ENCODE peak calls at places on chromosomes 6 and 20, in five cellular contexts. V is heart left ventricle, B is GM13977, D is body of pancreas, N is T-helper 2 cell. A is an unnamed sample.

GRCh38 chr6:29797120-29797519 is 30.5 kb upstream of the HLA-G start:
- DNase-seq in D (no peak), B (no peak), V (no peak), N (no peak), A (no peak)

GRCh38 chr6:56839533-56840183 is 115.2 kb upstream of the BEND6 start:
- DNase-seq in D (no peak), V (no peak), B (no peak), N (no peak), A (no peak)

GRCh38 chr20:45095753-45096371 is 5.1 kb downstream of the KCNS1 start:
- DNase-seq in V (peak), B (peak), N (peak), D (peak), A (peak)

GRCh38 chr20:44576297-44576696 is 6.1 kb upstream of the PKIG start:
- DNase-seq in D (peak), N (no peak), B (peak), V (no peak), A (no peak)

GRCh38 chr6:14661188-14661587 is 543.6 kb downstream of the CD83 start:
- DNase-seq in B (no peak), D (peak), V (no peak), N (no peak), A (no peak)

GRCh38 chr6:126030045-126030444 is 43.7 kb downstream of the TRMT11 start:
- DNase-seq in N (no peak), B (no peak), D (no peak), V (no peak), A (no peak)

GRCh38 chr6:148954934-148955915 is 208.4 kb downstream of the UST start:
- DNase-seq in V (no peak), B (no peak), D (no peak), N (no peak), A (no peak)

GRCh38 chr6:152272486-152272885 is 364.7 kb downstream of the SYNE1 start:
- DNase-seq in N (no peak), D (no peak), B (no peak), V (no peak), A (no peak)

GRCh38 chr6:15369838-15370237 is 124.0 kb downstream of the JARID2 start:
- DNase-seq in B (no peak), D (no peak), V (no peak), N (no peak), A (no peak)

GRCh38 chr20:2799688-2800589 is 488 bp downstream of the CPXM1 start:
- DNase-seq in D (no peak), B (peak), N (no peak), V (no peak), A (peak)

GRCh38 chr20:3753098-3753497 is 14.5 kb downstream of the ADISSP start:
- DNase-seq in V (no peak), B (peak), N (no peak), D (peak), A (peak)

GRCh38 chr20:32327087-32327681 is 30.9 kb upstream of the ASXL1 start:
- DNase-seq in N (no peak), D (no peak), V (peak), B (no peak), A (no peak)

GRCh38 chr6:166540631-166541331 is 45.7 kb downstream of the RAMACL start:
- DNase-seq in B (peak), V (peak), N (peak), D (peak), A (no peak)

GRCh38 chr6:152748843-152749242 is 1.8 kb upstream of the VIP start:
- DNase-seq in V (no peak), B (peak), D (no peak), N (no peak), A (no peak)

GRCh38 chr6:93679836-93680235 is 260.5 kb upstream of the EPHA7 start:
- DNase-seq in N (no peak), V (no peak), D (no peak), B (no peak), A (no peak)

GRCh38 chr6:52603000-52603795 is 26.3 kb upstream of the TRAM2 start:
- DNase-seq in D (no peak), B (no peak), N (no peak), V (no peak), A (no peak)

GRCh38 chr6:37222125-37222967 is 35.2 kb upstream of the TBC1D22B start:
- DNase-seq in V (peak), D (peak), B (peak), N (peak), A (peak)